ENCODE peak calls at places on chromosomes 16 and 17, in ten cellular contexts. B is CD8-positive, alpha-beta memory T cell; N is kidney epithelial cell; K is nucleus accumbens; Q is stimulated activated CD4-positive, alpha-beta T cell treated with anti-CD3 and anti-CD28 coated beads, Interleukin-15, amount 100 ng/mL, for 48 hours; M is neural crest cell; I is DMS153; G is CD4-positive, alpha-beta memory T cell; P is suprapubic skin; H is neuronal stem cell. R is an unnamed sample.

GRCh38 chr17:3865166-3865565 is 19.1 kb upstream of the NCBP3 start:
- DNase-seq in B (no peak), N (no peak), K (peak; percentile 30), Q (no peak), M (no peak), I (no peak), G (no peak), P (no peak), H (no peak), R (no peak)

GRCh38 chr16:57113042-57113453 is 20.7 kb downstream of the CPNE2 start:
- DNase-seq in B (no peak), N (peak; percentile 25), K (no peak), Q (no peak), M (no peak), I (no peak), G (no peak), P (no peak), H (no peak), R (no peak)

GRCh38 chr16:85316321-85316919 is 204.1 kb upstream of the CIBAR2 start:
- DNase-seq in B (no peak), N (no peak), K (peak; percentile 55), Q (no peak), M (peak; percentile 73), I (no peak), G (no peak), P (no peak), H (peak; percentile 67), R (peak; percentile 15)

GRCh38 chr17:62085511-62086408 is 20.7 kb upstream of the MED13 start:
- DNase-seq in B (no peak), N (no peak), K (no peak), Q (no peak), M (no peak), I (no peak), G (no peak), P (no peak), H (no peak), R (no peak)

GRCh38 chr17:49472527-49472926 is 22.6 kb upstream of the NGFR start:
- DNase-seq in B (no peak), N (no peak), K (no peak), Q (no peak), M (peak; percentile 34), I (no peak), G (no peak), P (no peak), H (no peak), R (no peak)

GRCh38 chr17:39152134-39152884 is 872 bp upstream of the PLXDC1 start:
- DNase-seq in B (peak; percentile 7), N (no peak), K (peak; percentile 44), Q (no peak), M (no peak), I (no peak), G (peak; percentile 73), P (no peak), H (peak; percentile 37), R (peak; percentile 32)

GRCh38 chr17:48542956-48543853 is 1.7 kb downstream of the HOXB2 start:
- DNase-seq in B (peak; percentile 32), N (no peak), K (no peak), Q (no peak), M (no peak), I (peak; percentile 28), G (peak; percentile 66), P (no peak), H (no peak), R (peak; percentile 43)

GRCh38 chr17:1522626-1523025 is 6.2 kb upstream of the INPP5K start:
- DNase-seq in B (no peak), N (no peak), K (no peak), Q (no peak), M (no peak), I (no peak), G (no peak), P (no peak), H (no peak), R (no peak)

GRCh38 chr16:63592852-63593251 is 1529.0 kb downstream of the CDH11 start:
- DNase-seq in B (no peak), N (no peak), K (no peak), Q (no peak), M (no peak), I (no peak), G (no peak), P (no peak), H (no peak), R (no peak)

GRCh38 chr16:21184834-21185233 is 26.4 kb downstream of the LDAF1 start:
- DNase-seq in B (no peak), N (no peak), K (no peak), Q (peak; percentile 14), M (no peak), I (no peak), G (no peak), P (no peak), H (no peak), R (no peak)

GRCh38 chr17:55334285-55334684 is 69.5 kb downstream of the HLF start:
- DNase-seq in B (no peak), N (no peak), K (no peak), Q (no peak), M (no peak), I (no peak), G (no peak), P (no peak), H (no peak), R (no peak)

GRCh38 chr17:79793924-79794304 is 3.0 kb downstream of the CBX8 start:
- DNase-seq in B (no peak), N (no peak), K (no peak), Q (no peak), M (no peak), I (no peak), G (no peak), P (no peak), H (no peak), R (no peak)

GRCh38 chr16:10625595-10626357 is 45.4 kb upstream of the EMP2 start:
- DNase-seq in B (no peak), N (no peak), K (no peak), Q (no peak), M (no peak), I (no peak), G (no peak), P (no peak), H (no peak), R (no peak)

GRCh38 chr16:21937387-21937829 is 15.8 kb upstream of the UQCRC2 start:
- DNase-seq in B (no peak), N (no peak), K (no peak), Q (no peak), M (no peak), I (no peak), G (no peak), P (no peak), H (no peak), R (no peak)

GRCh38 chr17:30093463-30094147 is 23.0 kb upstream of the NSRP1 start:
- DNase-seq in B (peak; percentile 38), N (no peak), K (peak; percentile 18), Q (no peak), M (peak; percentile 79), I (peak; percentile 23), G (peak; percentile 41), P (no peak), H (peak; percentile 84), R (peak; percentile 64)

GRCh38 chr16:11379420-11379819 is 34.2 kb downstream of the RMI2 start:
- DNase-seq in B (no peak), N (no peak), K (no peak), Q (peak; percentile 32), M (no peak), I (peak; percentile 40), G (peak; percentile 77), P (no peak), H (no peak), R (no peak)

GRCh38 chr16:78742501-78743283 is 643.2 kb downstream of the WWOX start:
- DNase-seq in B (peak; percentile 68), N (no peak), K (no peak), Q (peak; percentile 76), M (no peak), I (peak; percentile 29), G (peak; percentile 91), P (no peak), H (no peak), R (peak; percentile 73)

GRCh38 chr16:66248096-66248495 is 118.4 kb upstream of the CDH5 start:
- DNase-seq in B (no peak), N (no peak), K (no peak), Q (no peak), M (no peak), I (no peak), G (no peak), P (peak; percentile 88), H (no peak), R (no peak)

GRCh38 chr17:68443974-68444464 is 13.3 kb downstream of the WIPI1 start:
- DNase-seq in B (no peak), N (no peak), K (no peak), Q (no peak), M (no peak), I (no peak), G (no peak), P (no peak), H (no peak), R (no peak)

GRCh38 chr17:45997624-45998023 is 1.4 kb upstream of the STH start:
- DNase-seq in B (no peak), N (no peak), K (no peak), Q (no peak), M (no peak), I (no peak), G (no peak), P (no peak), H (no peak), R (no peak)

R was measured in effector memory CD8-positive, alpha-beta T cell.